ENCODE peak calls at places on chromosomes 16 and 17, in five cellular contexts. R is cardiac fibroblast, W is body of pancreas, Q is GM12865, C is breast epithelium. Y is an unnamed sample.

GRCh38 chr17:70961341-70961740 is 792.0 kb downstream of the KCNJ2 start:
- DNase-seq in W (no peak), Q (no peak), C (no peak), R (no peak), Y (no peak)

GRCh38 chr16:56336071-56336688 is 89.2 kb downstream of the AMFR start:
- DNase-seq in Q (no peak), R (no peak), W (no peak), C (no peak), Y (no peak)

GRCh38 chr16:19223235-19223847 is 55.3 kb downstream of the SYT17 start:
- DNase-seq in Q (peak), W (peak), C (no peak), R (no peak), Y (no peak)

GRCh38 chr17:81556175-81556691 is 4.1 kb upstream of the FAAP100 start:
- DNase-seq in Q (no peak), W (no peak), R (no peak), C (no peak), Y (peak)

GRCh38 chr16:5006348-5007193 is 27.2 kb downstream of the NAGPA start:
- DNase-seq in Q (no peak), C (no peak), R (no peak), W (no peak), Y (no peak)

GRCh38 chr17:30323262-30323894 is 10.5 kb downstream of the TMIGD1 start:
- DNase-seq in C (no peak), Q (peak), R (no peak), W (no peak), Y (no peak)

GRCh38 chr17:68288375-68288774 is 2.6 kb downstream of the SLC16A6 start:
- DNase-seq in R (peak), W (no peak), Q (peak), C (no peak), Y (no peak)

GRCh38 chr17:74011963-74012362 is 191.5 kb upstream of the RPL38 start:
- DNase-seq in R (no peak), Q (no peak), W (no peak), C (no peak), Y (no peak)

GRCh38 chr17:3712811-3713463 is 10.8 kb upstream of the HASPIN start:
- DNase-seq in C (no peak), R (no peak), Q (peak), W (no peak), Y (no peak)

GRCh38 chr16:70715860-70716357 is 30.1 kb upstream of the MTSS2 start:
- DNase-seq in W (no peak), Q (no peak), R (peak), C (peak), Y (no peak)

GRCh38 chr17:46942441-46943217 is 19.7 kb downstream of the GOSR2 start:
- DNase-seq in C (no peak), W (peak), Q (peak), R (peak), Y (no peak)

GRCh38 chr16:79282806-79283205 is 317.7 kb downstream of the MAF start:
- DNase-seq in Q (no peak), W (no peak), R (no peak), C (no peak), Y (no peak)

GRCh38 chr17:49498037-49498615 is 3.0 kb downstream of the NGFR start:
- DNase-seq in R (no peak), Q (no peak), W (no peak), C (no peak), Y (no peak)

GRCh38 chr17:64057701-64058263 is 37.3 kb upstream of the ICAM2 start:
- DNase-seq in Q (no peak), W (no peak), R (no peak), C (no peak), Y (no peak)

GRCh38 chr17:74373838-74374606 is 6.7 kb downstream of the GPR142 start:
- DNase-seq in W (peak), R (no peak), Q (no peak), C (no peak), Y (no peak)

GRCh38 chr16:70568601-70569217 is 45.1 kb downstream of the SF3B3 start:
- DNase-seq in Q (no peak), R (no peak), C (no peak), W (no peak), Y (no peak)

GRCh38 chr16:9820481-9821246 is 361.6 kb downstream of the GRIN2A start:
- DNase-seq in C (no peak), R (no peak), W (no peak), Q (no peak), Y (no peak)

GRCh38 chr16:57614546-57615343 is 13.7 kb upstream of the ADGRG1 start:
- DNase-seq in C (peak), R (no peak), Q (peak), W (peak), Y (peak)

GRCh38 chr17:37713624-37714023 is 31.2 kb downstream of the HNF1B start:
- DNase-seq in W (peak), Q (no peak), C (no peak), R (no peak), Y (no peak)

GRCh38 chr16:72474511-72475123 is 302.7 kb upstream of the PMFBP1 start:
- DNase-seq in C (no peak), W (no peak), R (peak), Q (no peak), Y (no peak)

GRCh38 chr16:72938426-72939164 is 109.3 kb downstream of the ZFHX3 start:
- DNase-seq in R (peak), C (peak), Q (no peak), W (peak), Y (no peak)

GRCh38 chr17:79950306-79950705 is 85.4 kb downstream of the TBC1D16 start:
- DNase-seq in W (peak), C (no peak), Q (no peak), R (no peak), Y (peak)

GRCh38 chr17:12727076-12727750 is 61.5 kb downstream of the MYOCD start:
- DNase-seq in C (no peak), Q (no peak), R (no peak), W (no peak), Y (no peak)

GRCh38 chr16:70402916-70403659 is 35.8 kb downstream of the ST3GAL2 start:
- DNase-seq in Q (no peak), W (no peak), C (no peak), R (peak), Y (no peak)

GRCh38 chr17:79433396-79433795 is 177.5 kb downstream of the RBFOX3 start:
- DNase-seq in W (no peak), R (no peak), C (no peak), Q (no peak), Y (no peak)

GRCh38 chr17:75844530-75845057 is 390 bp upstream of the UNC13D start:
- DNase-seq in C (peak), W (peak), Q (peak), R (no peak), Y (peak)

GRCh38 chr16:77336637-77337036 is 98.2 kb downstream of the ADAMTS18 start:
- DNase-seq in R (peak), Q (no peak), C (no peak), W (no peak), Y (no peak)

GRCh38 chr16:2298621-2299020 is 30.7 kb upstream of the RNPS1 start:
- DNase-seq in C (no peak), W (no peak), Q (no peak), R (no peak), Y (no peak)

GRCh38 chr17:19703776-19704371 is 12.5 kb downstream of the SLC47A2 start:
- DNase-seq in C (peak), W (no peak), R (no peak), Q (no peak), Y (no peak)

GRCh38 chr17:76914937-76915336 is 46.7 kb downstream of the MGAT5B start:
- DNase-seq in R (no peak), C (no peak), Q (no peak), W (no peak), Y (no peak)

GRCh38 chr17:78258323-78259229 is 27.1 kb downstream of the TMEM235 start:
- DNase-seq in C (no peak), W (no peak), Q (peak), R (peak), Y (peak)

GRCh38 chr17:17993366-17993765 is 20.7 kb downstream of the DRC3 start:
- DNase-seq in C (no peak), R (no peak), Q (no peak), W (no peak), Y (no peak)

GRCh38 chr16:56970934-56971767 is 9.4 kb downstream of the CETP start:
- DNase-seq in C (no peak), Q (peak), W (no peak), R (peak), Y (no peak)

GRCh38 chr17:2336215-2337151 is at the start of gene TSR1:
- DNase-seq in C (peak), R (peak), Q (peak), W (peak), Y (peak)

GRCh38 chr17:55774834-55775233 is 24.0 kb downstream of the PCTP start:
- DNase-seq in W (no peak), R (no peak), Q (no peak), C (no peak), Y (no peak)

GRCh38 chr17:45129940-45130639 is 2.2 kb downstream of the PLCD3 start:
- DNase-seq in C (no peak), Q (no peak), W (no peak), R (no peak), Y (no peak)
- H3K4me3 ChIP-seq in C (peak), Q (no peak), W (no peak), R (no peak), Y (no peak)

GRCh38 chr17:50563095-50563511 is 2.6 kb downstream of the CACNA1G start:
- DNase-seq in Q (no peak), C (no peak), R (no peak), W (no peak), Y (no peak)

GRCh38 chr17:50561796-50562195 is 1.3 kb downstream of the CACNA1G start:
- DNase-seq in W (no peak), R (no peak), Q (no peak), C (no peak), Y (no peak)

GRCh38 chr17:50560931-50561750 is 626 bp downstream of the CACNA1G start:
- DNase-seq in W (no peak), C (no peak), Q (no peak), R (no peak), Y (no peak)

GRCh38 chr17:50560185-50560824 is at the start of gene CACNA1G:
- DNase-seq in W (peak), C (peak), Q (peak), R (peak), Y (peak)

DNA sequence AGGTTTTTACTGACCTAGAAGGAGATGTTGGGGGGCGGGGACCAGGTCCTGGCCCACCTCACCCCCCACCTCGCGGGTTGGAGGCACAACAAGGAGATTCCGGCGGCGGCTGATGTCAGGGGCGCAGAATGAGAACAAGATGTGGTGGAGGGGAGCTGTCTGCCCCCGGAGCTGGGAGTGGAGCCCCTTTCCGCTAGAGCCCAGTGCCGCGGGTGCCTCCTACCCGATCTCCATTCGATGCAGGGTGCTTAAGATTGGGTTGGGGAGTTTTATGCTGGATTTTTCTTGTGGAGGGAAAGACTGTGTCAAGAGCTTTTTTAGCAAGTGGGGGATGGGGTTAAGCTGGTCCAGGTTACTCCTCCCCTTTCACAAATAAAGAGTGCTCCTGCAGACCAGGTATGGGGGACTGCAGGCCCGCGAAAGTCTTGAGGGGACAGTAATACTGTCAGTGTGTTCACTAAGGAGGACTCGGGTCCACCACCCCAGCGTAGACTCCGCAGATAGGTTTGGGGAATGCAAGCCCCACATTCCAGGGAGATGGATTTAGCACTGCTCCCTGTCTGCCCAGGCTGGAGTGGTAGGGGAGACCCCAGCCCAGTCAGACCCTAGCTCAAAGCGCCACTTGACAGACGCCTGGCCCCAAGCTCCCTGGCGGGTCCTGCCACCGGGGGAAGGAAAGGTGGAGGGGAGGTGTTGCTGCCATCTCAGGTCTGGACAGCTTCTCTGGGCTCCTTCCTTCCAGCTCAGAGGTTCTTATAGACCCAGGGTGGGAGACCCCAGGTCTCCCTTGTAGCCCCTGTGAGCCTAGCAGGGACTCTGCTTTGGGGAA is 2.0 kb downstream of the CACNA1G start:
- DNase-seq in W (no peak), C (no peak), R (no peak), Q (no peak), Y (no peak)
- H3K4me3 ChIP-seq in W (no peak), C (peak), R (no peak), Q (no peak), Y (no peak)

GRCh38 chr17:28381141-28381825 is 9.8 kb downstream of the SARM1 start:
- DNase-seq in R (no peak), Q (no peak), W (no peak), C (no peak), Y (no peak)
- H3K4me3 ChIP-seq in R (no peak), Q (no peak), W (no peak), C (no peak), Y (no peak)

DNA sequence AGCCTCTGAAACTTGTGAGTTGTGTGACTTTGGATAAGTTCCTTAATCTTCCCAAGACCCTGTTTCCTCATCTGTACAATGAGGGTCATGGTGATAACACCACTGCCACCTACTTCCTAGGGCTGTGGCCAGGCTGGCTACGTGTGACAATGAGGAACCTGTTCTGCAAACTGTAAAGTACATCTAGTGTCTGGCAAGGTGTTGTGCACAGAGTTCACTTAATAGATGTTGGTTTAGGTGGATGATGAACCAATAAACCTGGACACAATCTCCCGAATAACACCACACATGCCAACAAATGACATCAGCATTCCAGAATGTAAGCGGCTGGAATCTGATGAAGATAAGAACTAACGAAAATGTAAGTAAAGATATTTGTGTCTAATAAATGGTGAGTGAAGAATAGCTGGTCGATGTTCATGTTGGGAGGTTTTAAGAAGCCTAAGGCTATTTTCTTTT is 82.3 kb downstream of the MARCHF10 start:
- DNase-seq in W (no peak), C (no peak), R (no peak), Q (no peak), Y (no peak)
- H3K4me3 ChIP-seq in W (no peak), C (no peak), R (no peak), Q (no peak), Y (no peak)

GRCh38 chr17:7548585-7549400 is at the start of gene TNFSF12:
- DNase-seq in R (peak), W (peak), C (peak), Q (no peak), Y (no peak)
- H3K4me3 ChIP-seq in R (peak), W (peak), C (peak), Q (peak), Y (peak)